ENCODE peak calls at places on chromosomes 16 and 17, in six cellular contexts. U is stomach, D is lower leg skin, C is heart left ventricle, Z is prostate gland, A is IMR-90. L is an unnamed sample.

GRCh38 chr17:19904924-19905323 is 37.2 kb upstream of the ULK2 start:
- DNase-seq in Z (no peak), C (peak; percentile 29), A (no peak), U (no peak), D (peak; percentile 37), L (no peak)

GRCh38 chr17:18185832-18186231 is 2.2 kb downstream of the ALKBH5 start:
- DNase-seq in Z (no peak), D (no peak), A (peak; percentile 43), U (no peak), C (no peak), L (no peak)

GRCh38 chr17:50562266-50563094 is 2.0 kb downstream of the CACNA1G start:
- DNase-seq in A (no peak), U (no peak), C (no peak), Z (no peak), D (no peak), L (no peak)

GRCh38 chr16:86037999-86038922 is 139.3 kb downstream of the IRF8 start:
- DNase-seq in A (no peak), D (no peak), Z (no peak), U (no peak), C (no peak), L (no peak)

GRCh38 chr16:31529398-31530312 is 2.0 kb downstream of the AHSP start:
- DNase-seq in Z (no peak), D (no peak), U (no peak), A (no peak), C (no peak), L (no peak)

GRCh38 chr17:32954477-32954876 is 26.5 kb downstream of the TMEM98 start:
- DNase-seq in U (peak; percentile 90), D (no peak), C (no peak), A (no peak), Z (peak; percentile 14), L (no peak)

GRCh38 chr17:81066072-81066471 is 31.1 kb downstream of the BAIAP2 start:
- DNase-seq in D (no peak), A (no peak), U (peak; percentile 88), C (no peak), Z (peak; percentile 92), L (no peak)

GRCh38 chr17:77808663-77809425 is 149.7 kb upstream of the TNRC6C start:
- DNase-seq in Z (no peak), D (no peak), A (no peak), C (no peak), U (no peak), L (no peak)

GRCh38 chr17:4899341-4900230 is at the start of gene C17orf107:
- DNase-seq in A (peak; percentile 79), Z (peak; percentile 88), C (peak; percentile 80), U (peak; percentile 91), D (peak; percentile 83), L (no peak)

GRCh38 chr17:43608313-43608712 is 53.4 kb downstream of the MEOX1 start:
- DNase-seq in U (no peak), Z (no peak), C (no peak), D (no peak), A (peak; percentile 70), L (no peak)

GRCh38 chr17:32943647-32944191 is 15.8 kb downstream of the TMEM98 start:
- DNase-seq in Z (peak; percentile 31), D (peak; percentile 29), C (no peak), U (no peak), A (peak; percentile 76), L (no peak)

GRCh38 chr17:1474402-1475189 is 17.9 kb downstream of the MYO1C start:
- DNase-seq in D (no peak), U (no peak), Z (no peak), A (no peak), C (no peak), L (no peak)

GRCh38 chr16:75599452-75600277 is 23.4 kb downstream of the ADAT1 start:
- DNase-seq in D (no peak), C (no peak), Z (peak; percentile 10), U (no peak), A (peak; percentile 60), L (no peak)

GRCh38 chr17:81907219-81908145 is 3.7 kb downstream of the PCYT2 start:
- DNase-seq in A (no peak), U (no peak), C (no peak), Z (no peak), D (no peak), L (no peak)

GRCh38 chr17:44830359-44831269 is 527 bp upstream of the GJC1 start:
- DNase-seq in A (no peak), U (no peak), C (peak; percentile 19), D (no peak), Z (no peak), L (no peak)

GRCh38 chr16:87832137-87832527 is 37.2 kb downstream of the SLC7A5 start:
- DNase-seq in U (no peak), A (no peak), C (no peak), Z (no peak), D (no peak), L (no peak)

GRCh38 chr17:56934280-56934679 is 20.4 kb upstream of the TRIM25 start:
- DNase-seq in U (no peak), A (no peak), C (no peak), D (no peak), Z (no peak), L (no peak)

GRCh38 chr16:25151996-25152395 is 40.5 kb downstream of the LCMT1 start:
- DNase-seq in U (no peak), C (no peak), A (peak; percentile 58), D (no peak), Z (no peak), L (peak; percentile 58)

GRCh38 chr17:62692721-62693431 is 65.4 kb downstream of the MRC2 start:
- DNase-seq in D (no peak), U (no peak), C (no peak), Z (no peak), A (no peak), L (peak; percentile 61)

GRCh38 chr16:54398986-54399385 is 112.4 kb upstream of the IRX3 start:
- DNase-seq in Z (no peak), D (no peak), A (no peak), U (no peak), C (no peak), L (no peak)

GRCh38 chr17:7833011-7833794 is 814 bp upstream of the KDM6B start:
- DNase-seq in C (no peak), A (no peak), U (no peak), Z (no peak), D (no peak), L (no peak)

GRCh38 chr16:2043980-2044451 is 3.6 kb downstream of the NTHL1 start:
- DNase-seq in Z (no peak), A (no peak), C (no peak), D (no peak), U (peak; percentile 71), L (no peak)

GRCh38 chr17:46889519-46889918 is 33.4 kb upstream of the GOSR2 start:
- DNase-seq in C (no peak), Z (no peak), U (no peak), D (no peak), A (no peak), L (no peak)

DNA sequence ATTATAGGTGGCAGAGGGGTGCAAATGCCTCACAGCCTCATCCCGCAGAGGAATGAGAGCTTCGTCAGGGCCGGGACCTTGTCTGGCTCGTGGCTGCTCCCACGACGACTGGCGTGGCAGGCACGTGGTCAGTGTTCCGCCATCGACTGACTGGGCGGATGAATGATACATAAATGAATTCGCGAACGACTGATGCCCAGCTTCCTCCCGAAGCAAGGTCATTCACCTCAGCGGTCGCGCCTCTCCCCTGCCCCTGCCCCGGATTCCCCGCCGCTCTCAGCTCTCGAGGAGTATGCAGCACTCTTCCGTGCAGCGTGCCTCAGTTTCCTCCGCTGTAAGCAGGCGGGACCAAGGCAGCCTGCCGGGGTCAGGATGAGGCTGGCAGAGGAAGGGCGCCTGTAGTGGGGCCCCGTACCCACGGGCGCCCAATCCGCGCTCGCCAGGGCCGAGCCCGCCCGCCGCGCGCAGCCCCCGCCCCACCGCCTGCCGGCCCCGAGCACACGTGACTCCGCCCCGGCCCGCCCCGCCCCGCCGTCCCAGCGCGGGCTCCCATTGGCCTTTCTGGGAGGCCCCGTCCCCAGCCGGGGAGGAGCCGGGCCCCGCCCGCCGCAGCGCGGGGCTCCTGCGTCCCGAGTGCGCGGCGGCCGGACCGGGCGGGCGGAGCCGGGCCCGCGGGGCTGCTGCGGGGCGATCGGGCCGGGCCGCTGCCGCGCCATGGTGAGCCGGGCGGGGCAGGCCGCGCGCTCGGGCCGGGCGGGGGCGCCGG is at the start of gene SNN:
- DNase-seq in A (peak; percentile 72), C (peak; percentile 92), Z (peak; percentile 86), U (peak; percentile 92), D (peak; percentile 76), L (peak; percentile 96)
- TF ChIP-seq POLR2A in A (peak; percentile 53), C (no peak), Z (peak; percentile 25), U (no peak), D (no peak), L (no peak)

DNA sequence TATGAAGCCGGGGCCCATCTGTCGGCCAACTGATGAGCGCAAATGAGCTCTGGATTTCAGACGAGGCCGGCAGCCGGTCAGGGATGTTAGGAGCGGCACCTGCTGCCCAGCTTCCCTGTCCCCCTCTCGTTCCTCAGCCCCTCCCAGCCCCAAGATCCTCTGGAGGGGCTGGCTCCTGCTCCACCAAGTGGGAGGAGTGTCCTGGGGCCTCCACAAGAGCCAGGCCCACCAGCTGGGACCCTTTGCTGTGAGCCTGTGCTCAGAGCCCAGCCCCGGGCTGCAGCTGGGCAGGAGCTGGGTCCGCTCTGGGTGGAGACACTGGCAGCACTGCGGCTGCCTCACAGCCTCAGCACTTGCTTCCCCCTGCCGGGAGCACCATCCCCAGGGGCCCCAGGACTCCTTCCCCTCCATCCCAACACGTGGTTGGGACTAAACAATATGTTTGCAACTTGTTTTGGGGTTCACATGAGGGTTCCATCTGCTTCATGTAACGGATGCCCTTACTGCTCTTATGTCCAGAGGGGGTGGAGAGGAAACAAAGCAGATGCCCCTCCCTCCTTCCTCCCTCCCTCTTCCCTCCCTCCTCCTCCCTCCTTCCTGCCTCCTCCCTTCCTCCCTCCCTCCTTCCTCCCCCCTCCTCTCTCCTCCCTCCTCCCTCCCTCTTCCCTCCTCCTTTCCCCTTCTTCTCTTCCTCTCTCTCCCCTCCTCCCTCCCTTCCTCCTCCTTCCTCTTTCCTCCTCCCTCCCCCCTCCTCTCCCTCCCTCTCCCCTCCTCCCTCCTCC is 16.2 kb upstream of the CBFA2T3 start:
- DNase-seq in U (no peak), A (no peak), Z (no peak), C (no peak), D (no peak), L (no peak)
- TF ChIP-seq POLR2A in U (no peak), A (no peak), Z (no peak), C (no peak), D (no peak), L (no peak)

GRCh38 chr17:41811549-41812175 is at the start of gene P3H4:
- DNase-seq in Z (peak; percentile 79), A (peak; percentile 80), U (peak; percentile 85), D (peak; percentile 62), C (peak; percentile 76), L (peak; percentile 80)
- TF ChIP-seq POLR2A in Z (peak; percentile 40), A (peak; percentile 30), U (no peak), D (no peak), C (peak; percentile 53), L (peak; percentile 60)

GRCh38 chr16:84443166-84443802 is 61.2 kb downstream of the MEAK7 start:
- DNase-seq in A (no peak), C (no peak), D (no peak), Z (no peak), U (no peak), L (no peak)

GRCh38 chr16:84448444-84448843 is 56.0 kb downstream of the MEAK7 start:
- DNase-seq in U (no peak), Z (no peak), C (no peak), A (no peak), D (no peak), L (no peak)

GRCh38 chr16:84446596-84447392 is 57.7 kb downstream of the MEAK7 start:
- DNase-seq in Z (no peak), C (no peak), U (no peak), D (no peak), A (no peak), L (no peak)

GRCh38 chr16:84444476-84444875 is 60.0 kb downstream of the MEAK7 start:
- DNase-seq in D (no peak), U (no peak), Z (no peak), A (no peak), C (no peak), L (no peak)

GRCh38 chr16:84446086-84446485 is 58.4 kb downstream of the MEAK7 start:
- DNase-seq in C (no peak), D (no peak), A (peak; percentile 28), U (no peak), Z (no peak), L (no peak)
- TF ChIP-seq POLR2A in C (no peak), D (no peak), A (no peak), U (no peak), Z (no peak), L (no peak)

L was measured in H54.